ENCODE peak calls at places on chromosomes 13 and 19, in four cellular contexts. J is HCT116, X is sigmoid colon, G is GM12878. Q is an unnamed sample. For H3K4me1, the result is how much of the 10 kb centered on the place peaks cover.

GRCh38 chr19:49884760-49885159 is 7.3 kb downstream of the TBC1D17 start:
- DNase-seq in J (no peak), X (no peak), G (no peak), Q (no peak)

GRCh38 chr19:8367327-8368001 is 3.5 kb downstream of the ANGPTL4 start:
- DNase-seq in J (no peak), X (peak), G (no peak), Q (peak)

GRCh38 chr13:44365008-44365407 is 8.6 kb upstream of the SERP2 start:
- DNase-seq in J (peak), X (no peak), G (no peak), Q (no peak)

GRCh38 chr19:13229246-13229645 is 79.0 kb downstream of the IER2 start:
- DNase-seq in J (no peak), X (no peak), G (no peak), Q (no peak)

GRCh38 chr19:3284759-3285646 is 60.5 kb downstream of the CELF5 start:
- DNase-seq in J (peak), X (no peak), G (no peak), Q (peak)

GRCh38 chr13:49046002-49046401 is 70.3 kb downstream of the FNDC3A start:
- DNase-seq in J (no peak), X (no peak), G (no peak), Q (no peak)

GRCh38 chr13:59750860-59751259 is 412.9 kb downstream of the DIAPH3 start:
- DNase-seq in J (no peak), X (no peak), G (no peak), Q (no peak)

GRCh38 chr19:13172335-13173128 is 22.3 kb downstream of the IER2 start:
- DNase-seq in J (no peak), X (peak), G (no peak), Q (peak)

GRCh38 chr13:111650626-111651025 is 330.2 kb downstream of the TEX29 start:
- DNase-seq in J (no peak), X (no peak), G (no peak), Q (no peak)

GRCh38 chr19:11096210-11096841 is 7.1 kb downstream of the LDLR start:
- DNase-seq in J (no peak), X (peak), G (peak), Q (no peak)

GRCh38 chr19:14116918-14117578 is 514 bp downstream of the PRKACA start:
- DNase-seq in J (no peak), X (peak), G (no peak), Q (no peak)

GRCh38 chr13:76795701-76796695 is 90.2 kb downstream of the KCTD12 start:
- DNase-seq in J (no peak), X (no peak), G (no peak), Q (no peak)

GRCh38 chr13:44243198-44243852 is 130.3 kb upstream of the SERP2 start:
- DNase-seq in J (peak), X (no peak), G (no peak), Q (no peak)

GRCh38 chr19:30375651-30376050 is 3.5 kb downstream of the ZNF536 start:
- DNase-seq in J (no peak), X (no peak), G (no peak), Q (no peak)

GRCh38 chr19:44943801-44944249 is 1.8 kb downstream of the APOC4 start:
- DNase-seq in J (no peak), X (peak), G (no peak), Q (no peak)

GRCh38 chr13:51643114-51643881 is 59.0 kb downstream of the WDFY2 start:
- DNase-seq in J (no peak), X (no peak), G (no peak), Q (no peak)

DNA sequence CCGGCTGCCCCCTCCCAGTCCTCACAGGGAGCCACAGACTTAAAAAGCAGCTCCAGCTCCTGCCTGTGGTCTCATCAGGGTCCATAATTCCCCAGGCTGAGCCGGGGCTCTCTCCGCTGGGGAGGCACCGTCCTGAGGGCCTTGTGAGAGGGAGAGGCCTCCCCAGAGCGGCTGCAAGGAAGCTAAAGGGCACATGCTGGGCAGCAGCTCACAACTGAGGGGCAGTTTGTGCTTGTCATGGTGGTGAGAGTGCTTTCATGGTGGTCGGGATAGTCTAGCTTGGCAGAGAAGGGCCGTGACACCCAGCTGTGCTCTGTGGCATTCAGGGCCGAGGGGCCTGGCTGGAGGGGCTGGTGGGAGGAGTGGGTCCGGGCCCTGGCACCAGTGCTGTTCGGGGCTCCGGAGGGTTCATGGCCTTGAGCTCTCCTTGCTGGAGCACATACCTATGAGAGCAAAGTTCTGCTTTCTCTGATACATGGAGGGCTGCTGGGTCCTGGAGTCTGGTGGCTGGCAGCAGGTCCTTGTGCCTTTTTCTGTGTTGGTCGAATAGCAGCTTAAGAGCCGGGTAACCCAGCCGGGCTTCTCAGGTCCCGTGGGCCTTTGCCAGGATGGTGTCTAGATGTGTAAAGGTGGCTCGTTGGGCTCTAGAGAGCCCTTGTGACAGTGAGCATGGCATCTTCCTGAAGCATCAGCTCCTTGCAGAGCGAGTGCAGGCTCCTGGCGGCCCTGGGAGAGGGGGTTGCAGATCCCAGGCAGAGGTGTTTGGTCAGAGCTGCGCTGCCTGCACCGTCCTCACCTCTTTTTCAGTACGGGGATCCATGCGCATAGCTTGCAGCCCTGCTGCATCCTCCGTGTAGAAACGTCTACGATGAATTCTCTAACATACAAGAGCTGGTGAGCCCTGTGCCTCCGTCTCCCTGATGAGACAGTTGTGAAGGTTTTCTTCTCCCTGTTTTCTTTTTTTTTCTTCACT is 8.8 kb downstream of the UPF1 start:
- DNase-seq in J (no peak), X (no peak), G (no peak), Q (no peak)
- TF ChIP-seq POLR2A in J (no peak), X (no peak), G (no peak), Q (no peak)

GRCh38 chr13:36382030-36382429 is 35.8 kb upstream of the SPART start:
- DNase-seq in J (no peak), X (no peak), G (no peak), Q (no peak)
- TF ChIP-seq POLR2AphosphoS5 in J (no peak), X (no peak), G (no peak), Q (no peak)

GRCh38 chr13:27965343-27965739 is 3.8 kb downstream of the CDX2 start:
- DNase-seq in J (no peak), X (no peak), G (no peak), Q (no peak)

GRCh38 chr13:27965740-27966640 is 3.1 kb downstream of the CDX2 start:
- DNase-seq in J (no peak), X (no peak), G (no peak), Q (peak)

GRCh38 chr13:27967203-27967735 is 1.8 kb downstream of the CDX2 start:
- DNase-seq in J (no peak), X (no peak), G (no peak), Q (no peak)

GRCh38 chr13:27967736-27968315 is 1.3 kb downstream of the CDX2 start:
- DNase-seq in J (no peak), X (no peak), G (no peak), Q (no peak)

GRCh38 chr13:27966641-27967202 is 2.4 kb downstream of the CDX2 start:
- DNase-seq in J (no peak), X (no peak), G (no peak), Q (no peak)
- H3K4me1 ChIP-seq in J (under half), X (under half), G (under half), Q (under half)

GRCh38 chr19:52171321-52172169 is at the start of gene ZNF836:
- DNase-seq in J (no peak), X (peak), G (peak), Q (peak)
- TF ChIP-seq POLR2A in J (no peak), X (no peak), G (peak), Q (peak)

DNA sequence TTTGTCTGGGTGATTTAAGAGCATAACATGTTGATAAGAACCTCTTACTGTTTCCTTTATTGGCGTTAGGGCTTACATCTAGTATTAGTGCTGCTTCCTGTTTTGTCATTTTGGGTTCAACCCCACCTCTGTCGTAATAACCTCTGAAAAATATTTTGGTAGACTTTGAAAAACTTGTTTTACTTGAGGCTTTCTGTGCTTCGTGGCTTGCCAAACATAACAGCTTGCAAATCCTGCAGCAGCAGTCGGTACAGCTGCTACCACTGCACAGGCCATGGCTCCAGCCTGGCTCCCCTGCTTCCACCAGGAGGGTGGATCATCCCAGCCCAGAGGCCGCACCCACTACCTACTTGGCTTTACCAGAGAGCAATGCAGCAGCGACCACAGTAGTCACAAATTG is 11.8 kb upstream of the CEACAM4 start:
- DNase-seq in J (no peak), X (no peak), G (no peak), Q (no peak)
- TF ChIP-seq POLR2AphosphoS5 in J (no peak), X (no peak), G (no peak), Q (no peak)

GRCh38 chr19:5960005-5961001 is 17.6 kb downstream of the RANBP3 start:
- DNase-seq in J (no peak), X (peak), G (no peak), Q (no peak)
- H3K4me1 ChIP-seq in J (under half), X (half or more), G (under half), Q (under half)

GRCh38 chr13:46783504-46783903 is 13.5 kb downstream of the ESD start:
- DNase-seq in J (no peak), X (no peak), G (no peak), Q (no peak)
- TF ChIP-seq POLR2A in J (no peak), X (no peak), G (no peak), Q (no peak)

GRCh38 chr19:4647676-4648644 is 8.6 kb downstream of the TNFAIP8L1 start:
- DNase-seq in J (no peak), X (peak), G (no peak), Q (no peak)
- TF ChIP-seq POLR2AphosphoS5 in J (no peak), X (peak), G (no peak), Q (peak)

DNA sequence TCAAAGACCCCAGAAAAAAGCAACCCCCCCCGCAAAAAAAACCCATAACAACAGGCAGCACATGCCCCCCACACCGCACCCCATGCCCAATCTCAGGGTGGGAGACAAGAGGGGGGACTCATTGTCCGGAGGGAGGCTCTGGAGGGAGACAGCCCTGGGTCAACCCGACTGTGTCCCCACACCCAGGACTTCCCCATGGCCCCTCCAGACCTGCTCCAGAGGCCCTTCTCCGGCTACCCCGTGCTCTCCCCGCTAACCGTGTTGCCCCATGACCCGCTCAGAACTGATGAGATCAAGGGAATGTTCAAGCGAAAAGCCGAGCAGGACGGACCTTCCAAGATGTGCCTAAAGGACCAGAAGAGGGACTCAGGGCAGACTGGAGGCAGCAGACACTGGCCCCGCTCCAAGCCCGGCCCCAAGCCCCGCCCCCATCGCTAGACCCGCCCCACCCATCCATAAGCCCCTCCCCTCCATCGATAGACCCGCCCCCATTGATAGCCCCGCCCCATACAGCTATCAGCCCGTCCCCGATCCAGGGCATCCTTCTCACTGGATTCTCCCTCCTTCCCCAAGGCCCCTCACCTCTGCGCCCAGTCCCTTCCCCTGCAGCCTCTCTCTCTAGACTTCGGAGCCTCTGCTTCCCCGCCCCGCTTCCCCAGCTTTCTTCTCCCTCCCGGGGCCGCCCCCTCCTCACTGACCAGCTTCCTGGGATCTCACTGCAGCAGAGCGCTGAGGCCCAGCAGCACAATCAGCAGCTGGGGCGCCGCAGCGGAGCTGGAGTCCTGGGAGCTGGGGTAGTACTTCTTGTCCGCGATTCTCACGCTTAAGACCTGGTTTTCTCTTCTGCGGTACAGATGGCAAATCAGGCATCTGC is 2.2 kb downstream of the BST2 start:
- DNase-seq in J (no peak), X (no peak), G (no peak), Q (no peak)
- H3K4me1 ChIP-seq in J (under half), X (under half), G (under half), Q (under half)

GRCh38 chr13:91314888-91315287 is 32.6 kb upstream of the MIR17HG start:
- DNase-seq in J (no peak), X (no peak), G (no peak), Q (no peak)
- TF ChIP-seq POLR2A in J (no peak), X (no peak), G (no peak), Q (no peak)